ENCODE peak calls at places on chromosome 6, in five cellular contexts. J, B, D, R and U are unnamed samples.

GRCh38 chr6:21935561-21936028 is 342.0 kb downstream of the SOX4 start:
- DNase-seq in J (peak; percentile 40), B (no peak), D (peak; percentile 60), R (no peak), U (no peak)

GRCh38 chr6:123398072-123398471 is 238.7 kb downstream of the TRDN start:
- DNase-seq in J (no peak), B (no peak), D (no peak), R (no peak), U (no peak)

GRCh38 chr6:20746024-20746423 is 211.8 kb downstream of the CDKAL1 start:
- DNase-seq in J (no peak), B (no peak), D (no peak), R (no peak), U (no peak)

GRCh38 chr6:12233693-12234551 is 56.2 kb upstream of the EDN1 start:
- DNase-seq in J (peak; percentile 14), B (peak; percentile 78), D (peak; percentile 86), R (no peak), U (no peak)

GRCh38 chr6:137520520-137520919 is 26.3 kb upstream of the OLIG3 start:
- DNase-seq in J (no peak), B (no peak), D (no peak), R (no peak), U (no peak)

GRCh38 chr6:110877154-110877564 is 2.6 kb downstream of the AMD1 start:
- DNase-seq in J (no peak), B (no peak), D (no peak), R (no peak), U (no peak)

GRCh38 chr6:57021086-57021720 is 25.3 kb upstream of the KIAA1586 start:
- DNase-seq in J (no peak), B (no peak), D (peak; percentile 73), R (no peak), U (no peak)

GRCh38 chr6:28139860-28140500 is 1.7 kb upstream of the ZKSCAN8 start:
- DNase-seq in J (no peak), B (no peak), D (no peak), R (no peak), U (no peak)

GRCh38 chr6:30568245-30568644 is 3.0 kb upstream of the ABCF1 start:
- DNase-seq in J (no peak), B (no peak), D (no peak), R (no peak), U (no peak)

GRCh38 chr6:100446115-100446921 is 18.4 kb downstream of the SIM1 start:
- DNase-seq in J (peak; percentile 22), B (no peak), D (no peak), R (no peak), U (no peak)

GRCh38 chr6:107019047-107019446 is 9.0 kb upstream of the MTRES1 start:
- DNase-seq in J (no peak), B (no peak), D (no peak), R (no peak), U (no peak)

GRCh38 chr6:80457044-80457933 is 350.8 kb downstream of the BCKDHB start:
- DNase-seq in J (peak; percentile 49), B (peak; percentile 66), D (peak; percentile 98), R (peak; percentile 67), U (no peak)

GRCh38 chr6:57242505-57242904 is 20.4 kb upstream of the RAB23 start:
- DNase-seq in J (no peak), B (no peak), D (peak; percentile 99), R (no peak), U (no peak)

GRCh38 chr6:170040115-170040500 is 250.8 kb downstream of the DLL1 start:
- DNase-seq in J (no peak), B (no peak), D (no peak), R (no peak), U (no peak)

GRCh38 chr6:125285936-125286335 is 15.8 kb downstream of the HDDC2 start:
- DNase-seq in J (no peak), B (no peak), D (no peak), R (no peak), U (no peak)

GRCh38 chr6:137233561-137234504 is 14.6 kb upstream of the IFNGR1 start:
- DNase-seq in J (no peak), B (peak; percentile 66), D (peak; percentile 83), R (no peak), U (no peak)

GRCh38 chr6:69155467-69155866 is 520.4 kb downstream of the ADGRB3 start:
- DNase-seq in J (no peak), B (no peak), D (peak; percentile 23), R (no peak), U (no peak)

GRCh38 chr6:11614534-11615213 is 77.1 kb downstream of the TMEM170B start:
- DNase-seq in J (no peak), B (no peak), D (no peak), R (no peak), U (no peak)

GRCh38 chr6:145012039-145012662 is 723.2 kb downstream of the EPM2A start:
- DNase-seq in J (no peak), B (no peak), D (peak; percentile 33), R (no peak), U (no peak)

GRCh38 chr6:135850882-135851281 is 619 bp upstream of the PDE7B start:
- DNase-seq in J (no peak), B (no peak), D (no peak), R (no peak), U (no peak)

GRCh38 chr6:121848523-121849255 is 413.2 kb downstream of the GJA1 start:
- DNase-seq in J (no peak), B (no peak), D (no peak), R (no peak), U (no peak)

GRCh38 chr6:100892116-100892515 is 11.0 kb upstream of the ASCC3 start:
- DNase-seq in J (no peak), B (no peak), D (no peak), R (no peak), U (no peak)

GRCh38 chr6:7195330-7196018 is 87.7 kb downstream of the RREB1 start:
- DNase-seq in J (no peak), B (no peak), D (no peak), R (no peak), U (no peak)

GRCh38 chr6:28161410-28162079 is 19.9 kb downstream of the ZKSCAN8 start:
- DNase-seq in J (peak; percentile 89), B (peak; percentile 41), D (peak; percentile 74), R (peak; percentile 56), U (no peak)

GRCh38 chr6:139027620-139028182 is 844 bp upstream of the ABRACL start:
- DNase-seq in J (no peak), B (no peak), D (peak; percentile 55), R (no peak), U (no peak)

GRCh38 chr6:147787407-147787806 is 278.9 kb downstream of the SAMD5 start:
- DNase-seq in J (no peak), B (no peak), D (no peak), R (no peak), U (no peak)

GRCh38 chr6:62891065-62891647 is 320.1 kb upstream of the FKBP1C start:
- DNase-seq in J (no peak), B (no peak), D (no peak), R (no peak), U (no peak)

GRCh38 chr6:34585512-34586045 is 29.4 kb upstream of the SPDEF start:
- DNase-seq in J (no peak), B (no peak), D (peak; percentile 53), R (no peak), U (no peak)

GRCh38 chr6:80523531-80523970 is 417.1 kb downstream of the BCKDHB start:
- DNase-seq in J (no peak), B (no peak), D (no peak), R (no peak), U (no peak)

GRCh38 chr6:137117605-137118004 is 55.8 kb downstream of the IL22RA2 start:
- DNase-seq in J (no peak), B (no peak), D (no peak), R (no peak), U (no peak)

GRCh38 chr6:72246926-72247325 is 360.6 kb downstream of the RIMS1 start:
- DNase-seq in J (peak; percentile 8), B (no peak), D (peak; percentile 42), R (no peak), U (no peak)
- TF ChIP-seq CTCF in J (peak; percentile 51), B (no peak), D (peak; percentile 31), R (no peak), U (peak; percentile 34)

DNA sequence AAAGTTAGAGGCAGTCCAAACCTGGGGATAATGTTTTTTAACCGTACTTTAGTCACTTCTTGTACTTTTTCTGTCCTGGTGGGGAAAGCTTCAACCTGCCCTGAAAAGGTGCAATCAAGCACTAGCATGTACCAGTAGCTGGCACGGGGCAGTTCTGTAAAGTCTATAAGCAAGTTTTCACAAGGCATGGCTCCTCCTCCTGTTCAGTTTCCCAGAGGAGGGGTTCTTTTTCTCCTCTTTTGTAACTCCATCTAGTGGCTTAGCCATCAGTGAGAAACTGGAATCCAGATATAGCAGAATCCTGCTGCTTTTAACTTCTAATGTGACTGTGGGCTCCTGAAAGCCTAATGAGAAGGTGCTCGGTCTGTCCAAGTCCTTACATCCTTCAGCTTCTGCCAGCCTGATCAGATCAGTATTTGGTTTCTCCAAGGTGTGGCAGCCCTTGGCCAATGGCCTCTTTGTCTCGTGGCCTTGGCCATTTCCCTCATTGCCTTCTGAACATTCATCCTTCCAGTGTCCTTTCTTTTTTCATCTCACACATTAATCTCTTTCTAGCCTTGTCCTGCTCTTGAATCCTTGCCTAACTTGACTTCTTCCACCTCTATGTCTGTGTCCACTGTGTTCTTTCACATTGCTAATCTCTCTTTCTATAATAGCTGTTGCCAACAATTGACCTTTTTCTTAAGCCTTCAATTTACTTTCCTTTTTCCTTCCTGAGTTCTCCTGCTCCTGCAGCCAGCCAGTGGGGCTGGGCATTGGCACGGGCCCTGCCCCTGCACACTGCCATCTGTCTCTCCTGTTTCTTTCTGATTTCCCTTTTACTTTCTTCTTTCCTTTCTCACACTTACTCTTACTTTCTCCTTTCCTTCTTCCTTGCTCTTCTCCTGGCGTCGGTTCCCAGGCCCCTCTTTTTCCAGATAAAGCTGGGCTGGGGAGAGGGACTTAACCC is 222.0 kb upstream of the SYNCRIP start:
- DNase-seq in J (no peak), B (no peak), D (peak; percentile 55), R (no peak), U (no peak)
- TF ChIP-seq CTCF in J (peak; percentile 6), B (no peak), D (peak; percentile 37), R (no peak), U (no peak)

GRCh38 chr6:73156793-73157767 is 68.2 kb downstream of the KHDC1L start:
- DNase-seq in J (no peak), B (no peak), D (no peak), R (no peak), U (no peak)
- TF ChIP-seq CTCF in J (no peak), B (no peak), D (no peak), R (no peak), U (no peak)

GRCh38 chr6:29403801-29404200 is 8.4 kb downstream of the OR12D2 start:
- DNase-seq in J (no peak), B (no peak), D (no peak), R (no peak), U (no peak)
- TF ChIP-seq CTCF in J (no peak), B (no peak), D (no peak), R (no peak), U (no peak)

GRCh38 chr6:13487122-13488014 is at the start of gene GFOD1:
- DNase-seq in J (peak; percentile 91), B (peak; percentile 76), D (peak; percentile 82), R (peak; percentile 81), U (peak; percentile 75)
- TF ChIP-seq CTCF in J (no peak), B (no peak), D (no peak), R (no peak), U (no peak)

GRCh38 chr6:43714311-43715055 is 26.9 kb upstream of the MRPS18A start:
- DNase-seq in J (no peak), B (peak; percentile 77), D (peak; percentile 85), R (no peak), U (no peak)
- TF ChIP-seq CTCF in J (no peak), B (no peak), D (no peak), R (no peak), U (no peak)